ENCODE peak calls at places on chromosomes 13 and 19, in six cellular contexts. One of them, this sample, is unnamed.

GRCh38 chr13:35994131-35994966 is 136.8 kb downstream of the DCLK1 start:
- DNase-seq in stomach: no peak
- DNase-seq in suprapubic skin: no peak
- DNase-seq in psoas muscle: peak
- DNase-seq in PC-3: peak
- DNase-seq in Panc1: no peak
- DNase-seq in this sample: no peak

GRCh38 chr13:29730253-29730652 is 120.2 kb downstream of the UBL3 start:
- DNase-seq in stomach: no peak
- DNase-seq in suprapubic skin: no peak
- DNase-seq in psoas muscle: no peak
- DNase-seq in PC-3: peak
- DNase-seq in Panc1: no peak
- DNase-seq in this sample: no peak

GRCh38 chr13:105346141-105346766 is 1189.2 kb downstream of the EFNB2 start:
- DNase-seq in stomach: no peak
- DNase-seq in suprapubic skin: no peak
- DNase-seq in psoas muscle: no peak
- DNase-seq in PC-3: peak
- DNase-seq in Panc1: no peak
- DNase-seq in this sample: no peak

GRCh38 chr19:45901432-45901903 is 945 bp downstream of the MYPOP start:
- DNase-seq in stomach: peak
- DNase-seq in suprapubic skin: no peak
- DNase-seq in psoas muscle: no peak
- DNase-seq in PC-3: no peak
- DNase-seq in Panc1: no peak
- DNase-seq in this sample: peak

GRCh38 chr13:95724252-95724651 is 47.3 kb downstream of the DNAJC3 start:
- DNase-seq in stomach: no peak
- DNase-seq in suprapubic skin: no peak
- DNase-seq in psoas muscle: no peak
- DNase-seq in PC-3: no peak
- DNase-seq in Panc1: no peak
- DNase-seq in this sample: no peak

GRCh38 chr19:45251452-45252354 is 632 bp downstream of the MARK4 start:
- DNase-seq in stomach: no peak
- DNase-seq in suprapubic skin: no peak
- DNase-seq in psoas muscle: peak
- DNase-seq in PC-3: no peak
- DNase-seq in Panc1: no peak
- DNase-seq in this sample: no peak

GRCh38 chr13:46278474-46278873 is 66.7 kb downstream of the LRRC63 start:
- DNase-seq in stomach: no peak
- DNase-seq in suprapubic skin: no peak
- DNase-seq in psoas muscle: no peak
- DNase-seq in PC-3: no peak
- DNase-seq in Panc1: no peak
- DNase-seq in this sample: no peak

GRCh38 chr13:42745655-42746054 is 35.7 kb upstream of the FAM216B start:
- DNase-seq in stomach: no peak
- DNase-seq in suprapubic skin: no peak
- DNase-seq in psoas muscle: no peak
- DNase-seq in PC-3: no peak
- DNase-seq in Panc1: no peak
- DNase-seq in this sample: no peak

GRCh38 chr19:51325161-51325979 is 13.9 kb downstream of the IGLON5 start:
- DNase-seq in stomach: no peak
- DNase-seq in suprapubic skin: no peak
- DNase-seq in psoas muscle: no peak
- DNase-seq in PC-3: no peak
- DNase-seq in Panc1: no peak
- DNase-seq in this sample: no peak

GRCh38 chr19:38315657-38316476 is at the start of gene YIF1B:
- DNase-seq in stomach: peak
- DNase-seq in suprapubic skin: peak
- DNase-seq in psoas muscle: peak
- DNase-seq in PC-3: peak
- DNase-seq in Panc1: peak
- DNase-seq in this sample: peak

GRCh38 chr13:29573190-29573589 is 22.3 kb downstream of the SLC7A1 start:
- DNase-seq in stomach: peak
- DNase-seq in suprapubic skin: no peak
- DNase-seq in psoas muscle: peak
- DNase-seq in PC-3: no peak
- DNase-seq in Panc1: no peak
- DNase-seq in this sample: no peak

GRCh38 chr13:79724348-79725103 is 243.6 kb downstream of the NDFIP2 start:
- DNase-seq in stomach: no peak
- DNase-seq in suprapubic skin: no peak
- DNase-seq in psoas muscle: no peak
- DNase-seq in PC-3: peak
- DNase-seq in Panc1: no peak
- DNase-seq in this sample: no peak

GRCh38 chr13:66322193-66322592 is 907.9 kb downstream of the PCDH9 start:
- DNase-seq in stomach: no peak
- DNase-seq in suprapubic skin: no peak
- DNase-seq in psoas muscle: no peak
- DNase-seq in PC-3: no peak
- DNase-seq in Panc1: no peak
- DNase-seq in this sample: no peak

GRCh38 chr13:83184819-83185218 is 697.5 kb downstream of the SLITRK1 start:
- DNase-seq in stomach: no peak
- DNase-seq in suprapubic skin: no peak
- DNase-seq in psoas muscle: no peak
- DNase-seq in PC-3: no peak
- DNase-seq in Panc1: no peak
- DNase-seq in this sample: no peak

GRCh38 chr13:76516013-76516412 is 370.2 kb downstream of the KCTD12 start:
- DNase-seq in stomach: no peak
- DNase-seq in suprapubic skin: no peak
- DNase-seq in psoas muscle: no peak
- DNase-seq in PC-3: peak
- DNase-seq in Panc1: no peak
- DNase-seq in this sample: no peak

GRCh38 chr13:55087085-55087484 is 2053.6 kb upstream of the PRR20A start:
- DNase-seq in stomach: no peak
- DNase-seq in suprapubic skin: no peak
- DNase-seq in psoas muscle: no peak
- DNase-seq in PC-3: no peak
- DNase-seq in Panc1: no peak
- DNase-seq in this sample: no peak

GRCh38 chr19:15256708-15257331 is 24.6 kb upstream of the EPHX3 start:
- DNase-seq in stomach: no peak
- DNase-seq in suprapubic skin: no peak
- DNase-seq in psoas muscle: no peak
- DNase-seq in PC-3: no peak
- DNase-seq in Panc1: no peak
- DNase-seq in this sample: no peak

GRCh38 chr13:36736119-36736726 is 62.4 kb downstream of the SERTM1 start:
- DNase-seq in stomach: peak
- DNase-seq in suprapubic skin: no peak
- DNase-seq in psoas muscle: no peak
- DNase-seq in PC-3: peak
- DNase-seq in Panc1: peak
- DNase-seq in this sample: peak

DNA sequence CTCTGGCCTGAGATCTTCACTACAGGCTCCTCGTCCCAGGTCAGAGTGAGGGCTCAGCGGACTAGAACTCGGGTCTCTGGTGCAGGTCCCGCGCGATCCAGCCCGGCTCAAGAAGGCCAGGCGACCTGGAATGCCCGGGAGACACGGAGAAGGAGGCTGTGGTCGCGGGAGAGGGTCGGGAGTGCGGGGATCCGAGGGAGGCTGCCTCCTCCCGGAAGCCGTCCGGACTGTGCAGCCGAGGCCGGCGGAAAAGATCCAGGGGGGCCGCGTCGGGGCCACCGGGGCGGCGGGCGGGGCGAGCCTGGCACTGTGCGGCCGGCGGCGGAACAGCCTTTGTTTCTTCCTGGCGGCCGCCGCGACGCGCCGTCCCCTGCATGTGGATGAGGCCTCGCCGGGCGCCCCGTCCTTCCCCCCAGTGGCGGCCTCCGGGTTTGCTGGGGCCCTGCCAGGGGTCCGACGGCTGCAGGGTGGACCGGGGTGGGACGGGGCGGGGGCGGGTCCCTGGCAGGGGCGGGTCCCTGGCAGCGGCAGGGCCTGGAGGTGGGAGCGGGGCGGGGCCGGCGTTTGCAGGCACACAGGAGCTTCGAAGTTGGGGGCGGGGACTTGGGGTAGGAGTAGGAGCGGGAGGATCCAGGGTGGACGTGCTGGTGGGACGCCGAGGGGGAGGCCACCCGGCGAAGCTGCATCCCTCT is 1.0 kb upstream of the SLC7A10 start:
- DNase-seq in stomach: peak
- DNase-seq in suprapubic skin: no peak
- DNase-seq in psoas muscle: peak
- DNase-seq in PC-3: no peak
- DNase-seq in Panc1: no peak
- DNase-seq in this sample: no peak
- H3K27ac ChIP-seq in stomach: no peak
- H3K27ac ChIP-seq in suprapubic skin: no peak
- H3K27ac ChIP-seq in psoas muscle: no peak
- H3K27ac ChIP-seq in PC-3: no peak
- H3K27ac ChIP-seq in Panc1: no peak
- H3K27ac ChIP-seq in this sample: no peak

GRCh38 chr13:33735276-33735675 is 82.7 kb upstream of the RFC3 start:
- DNase-seq in stomach: no peak
- DNase-seq in suprapubic skin: no peak
- DNase-seq in psoas muscle: no peak
- DNase-seq in PC-3: no peak
- DNase-seq in Panc1: no peak
- DNase-seq in this sample: no peak
- H3K27ac ChIP-seq in stomach: no peak
- H3K27ac ChIP-seq in suprapubic skin: no peak
- H3K27ac ChIP-seq in psoas muscle: no peak
- H3K27ac ChIP-seq in PC-3: no peak
- H3K27ac ChIP-seq in Panc1: no peak
- H3K27ac ChIP-seq in this sample: no peak

DNA sequence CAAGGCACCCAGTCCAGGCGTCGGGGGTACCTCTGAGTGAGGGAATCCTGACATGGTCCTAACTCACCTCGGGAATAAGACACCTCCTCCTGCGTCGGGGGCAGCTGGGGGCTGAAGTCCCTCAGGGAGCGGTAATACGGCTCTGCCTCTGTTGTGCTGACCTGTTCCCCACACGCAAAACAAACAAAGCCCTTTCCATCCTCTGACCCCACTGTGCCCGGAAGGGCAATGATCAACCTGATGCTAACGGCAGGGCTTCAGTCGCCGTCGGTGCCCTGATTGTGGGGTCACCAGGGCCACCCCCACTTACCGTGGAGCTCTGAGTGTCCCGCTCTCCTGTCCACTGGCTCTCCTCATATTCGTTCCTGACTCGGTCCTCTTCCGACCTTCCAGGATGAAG is 18.3 kb upstream of the PRODH2 start:
- DNase-seq in stomach: no peak
- DNase-seq in suprapubic skin: no peak
- DNase-seq in psoas muscle: no peak
- DNase-seq in PC-3: no peak
- DNase-seq in Panc1: no peak
- DNase-seq in this sample: no peak
- H3K27ac ChIP-seq in stomach: no peak
- H3K27ac ChIP-seq in suprapubic skin: no peak
- H3K27ac ChIP-seq in psoas muscle: no peak
- H3K27ac ChIP-seq in PC-3: no peak
- H3K27ac ChIP-seq in Panc1: no peak
- H3K27ac ChIP-seq in this sample: no peak

GRCh38 chr19:49679832-49680472 is 2.9 kb downstream of the PRMT1 start:
- DNase-seq in stomach: no peak
- DNase-seq in suprapubic skin: no peak
- DNase-seq in psoas muscle: no peak
- DNase-seq in PC-3: no peak
- DNase-seq in Panc1: no peak
- DNase-seq in this sample: peak
- H3K27ac ChIP-seq in stomach: peak
- H3K27ac ChIP-seq in suprapubic skin: peak
- H3K27ac ChIP-seq in psoas muscle: peak
- H3K27ac ChIP-seq in PC-3: no peak
- H3K27ac ChIP-seq in Panc1: peak
- H3K27ac ChIP-seq in this sample: peak

GRCh38 chr19:56142897-56143434 is 1.9 kb downstream of the ZNF444 start:
- DNase-seq in stomach: no peak
- DNase-seq in suprapubic skin: no peak
- DNase-seq in psoas muscle: no peak
- DNase-seq in PC-3: no peak
- DNase-seq in Panc1: no peak
- DNase-seq in this sample: no peak

GRCh38 chr19:56142087-56142787 is 1.1 kb downstream of the ZNF444 start:
- DNase-seq in stomach: peak
- DNase-seq in suprapubic skin: no peak
- DNase-seq in psoas muscle: no peak
- DNase-seq in PC-3: peak
- DNase-seq in Panc1: no peak
- DNase-seq in this sample: no peak

GRCh38 chr19:56144816-56145215 is 3.7 kb downstream of the ZNF444 start:
- DNase-seq in stomach: no peak
- DNase-seq in suprapubic skin: no peak
- DNase-seq in psoas muscle: no peak
- DNase-seq in PC-3: no peak
- DNase-seq in Panc1: no peak
- DNase-seq in this sample: no peak

GRCh38 chr19:56145698-56146097 is 4.6 kb downstream of the ZNF444 start:
- DNase-seq in stomach: no peak
- DNase-seq in suprapubic skin: no peak
- DNase-seq in psoas muscle: no peak
- DNase-seq in PC-3: no peak
- DNase-seq in Panc1: no peak
- DNase-seq in this sample: no peak

GRCh38 chr19:56144396-56144795 is 3.3 kb downstream of the ZNF444 start:
- DNase-seq in stomach: no peak
- DNase-seq in suprapubic skin: no peak
- DNase-seq in psoas muscle: no peak
- DNase-seq in PC-3: no peak
- DNase-seq in Panc1: no peak
- DNase-seq in this sample: no peak
- H3K27ac ChIP-seq in stomach: peak
- H3K27ac ChIP-seq in suprapubic skin: no peak
- H3K27ac ChIP-seq in psoas muscle: no peak
- H3K27ac ChIP-seq in PC-3: no peak
- H3K27ac ChIP-seq in Panc1: no peak
- H3K27ac ChIP-seq in this sample: no peak

GRCh38 chr13:75418997-75419396 is 63.0 kb downstream of the TBC1D4 start:
- DNase-seq in stomach: no peak
- DNase-seq in suprapubic skin: no peak
- DNase-seq in psoas muscle: no peak
- DNase-seq in PC-3: no peak
- DNase-seq in Panc1: no peak
- DNase-seq in this sample: no peak
- H3K27ac ChIP-seq in stomach: peak
- H3K27ac ChIP-seq in suprapubic skin: no peak
- H3K27ac ChIP-seq in psoas muscle: peak
- H3K27ac ChIP-seq in PC-3: no peak
- H3K27ac ChIP-seq in Panc1: no peak
- H3K27ac ChIP-seq in this sample: no peak